ENCODE peak calls at places on chromosomes 13 and 19, in nine cellular contexts. One of them, this sample, is unnamed.

GRCh38 chr19:36685835-36686234 is 1.6 kb upstream of the ZNF567 start:
- DNase-seq in dorsolateral prefrontal cortex: no peak
- DNase-seq in psoas muscle: no peak
- DNase-seq in A549: no peak
- DNase-seq in kidney epithelial cell: no peak
- DNase-seq in AG09309: no peak
- DNase-seq in adrenal gland: no peak
- DNase-seq in BJ: no peak
- DNase-seq in Peyer's patch: no peak
- DNase-seq in this sample: no peak

GRCh38 chr19:18364826-18365528 is 21.0 kb upstream of the GDF15 start:
- DNase-seq in kidney epithelial cell: peak; percentile 100
- DNase-seq in Peyer's patch: peak; percentile 72
- DNase-seq in psoas muscle: no peak
- DNase-seq in dorsolateral prefrontal cortex: no peak
- DNase-seq in adrenal gland: peak; percentile 94
- DNase-seq in AG09309: peak; percentile 98
- DNase-seq in BJ: peak; percentile 99
- DNase-seq in A549: peak; percentile 98
- DNase-seq in this sample: peak; percentile 100

GRCh38 chr13:43424386-43424785 is 362.4 kb downstream of the ENOX1 start:
- DNase-seq in kidney epithelial cell: no peak
- DNase-seq in AG09309: no peak
- DNase-seq in adrenal gland: no peak
- DNase-seq in dorsolateral prefrontal cortex: no peak
- DNase-seq in A549: no peak
- DNase-seq in BJ: no peak
- DNase-seq in Peyer's patch: no peak
- DNase-seq in psoas muscle: no peak
- DNase-seq in this sample: no peak

GRCh38 chr13:99961634-99962033 is 9.9 kb downstream of the ZIC5 start:
- DNase-seq in A549: no peak
- DNase-seq in Peyer's patch: no peak
- DNase-seq in dorsolateral prefrontal cortex: no peak
- DNase-seq in psoas muscle: no peak
- DNase-seq in AG09309: no peak
- DNase-seq in kidney epithelial cell: no peak
- DNase-seq in adrenal gland: no peak
- DNase-seq in BJ: no peak
- DNase-seq in this sample: no peak

GRCh38 chr13:108155185-108156106 is 59.9 kb downstream of the LIG4 start:
- DNase-seq in BJ: no peak
- DNase-seq in dorsolateral prefrontal cortex: peak; percentile 48
- DNase-seq in adrenal gland: peak; percentile 45
- DNase-seq in psoas muscle: peak; percentile 24
- DNase-seq in A549: peak; percentile 29
- DNase-seq in AG09309: peak; percentile 7
- DNase-seq in kidney epithelial cell: no peak
- DNase-seq in Peyer's patch: peak; percentile 75
- DNase-seq in this sample: peak; percentile 71

GRCh38 chr13:31867709-31868108 is 128.4 kb downstream of the RXFP2 start:
- DNase-seq in kidney epithelial cell: no peak
- DNase-seq in adrenal gland: no peak
- DNase-seq in dorsolateral prefrontal cortex: no peak
- DNase-seq in BJ: no peak
- DNase-seq in Peyer's patch: no peak
- DNase-seq in A549: no peak
- DNase-seq in AG09309: no peak
- DNase-seq in psoas muscle: no peak
- DNase-seq in this sample: no peak

GRCh38 chr13:18978447-18978846 is 203.2 kb downstream of the TUBA3C start:
- DNase-seq in kidney epithelial cell: no peak
- DNase-seq in dorsolateral prefrontal cortex: no peak
- DNase-seq in psoas muscle: no peak
- DNase-seq in Peyer's patch: no peak
- DNase-seq in A549: no peak
- DNase-seq in BJ: no peak
- DNase-seq in adrenal gland: no peak
- DNase-seq in AG09309: no peak
- DNase-seq in this sample: no peak

GRCh38 chr13:84497613-84498012 is 615.3 kb upstream of the SLITRK1 start:
- DNase-seq in adrenal gland: no peak
- DNase-seq in BJ: no peak
- DNase-seq in dorsolateral prefrontal cortex: no peak
- DNase-seq in A549: no peak
- DNase-seq in kidney epithelial cell: no peak
- DNase-seq in psoas muscle: no peak
- DNase-seq in Peyer's patch: no peak
- DNase-seq in AG09309: no peak
- DNase-seq in this sample: no peak

GRCh38 chr13:99086149-99086868 is 108.4 kb upstream of the DOCK9 start:
- DNase-seq in kidney epithelial cell: no peak
- DNase-seq in adrenal gland: peak; percentile 60
- DNase-seq in Peyer's patch: peak; percentile 83
- DNase-seq in psoas muscle: peak; percentile 68
- DNase-seq in A549: peak; percentile 43
- DNase-seq in dorsolateral prefrontal cortex: peak; percentile 57
- DNase-seq in BJ: no peak
- DNase-seq in AG09309: no peak
- DNase-seq in this sample: peak; percentile 36

GRCh38 chr19:39916851-39917396 is 17.5 kb downstream of the FCGBP start:
- DNase-seq in kidney epithelial cell: no peak
- DNase-seq in Peyer's patch: no peak
- DNase-seq in BJ: no peak
- DNase-seq in A549: no peak
- DNase-seq in dorsolateral prefrontal cortex: no peak
- DNase-seq in AG09309: no peak
- DNase-seq in psoas muscle: no peak
- DNase-seq in adrenal gland: no peak
- DNase-seq in this sample: peak; percentile 11

DNA sequence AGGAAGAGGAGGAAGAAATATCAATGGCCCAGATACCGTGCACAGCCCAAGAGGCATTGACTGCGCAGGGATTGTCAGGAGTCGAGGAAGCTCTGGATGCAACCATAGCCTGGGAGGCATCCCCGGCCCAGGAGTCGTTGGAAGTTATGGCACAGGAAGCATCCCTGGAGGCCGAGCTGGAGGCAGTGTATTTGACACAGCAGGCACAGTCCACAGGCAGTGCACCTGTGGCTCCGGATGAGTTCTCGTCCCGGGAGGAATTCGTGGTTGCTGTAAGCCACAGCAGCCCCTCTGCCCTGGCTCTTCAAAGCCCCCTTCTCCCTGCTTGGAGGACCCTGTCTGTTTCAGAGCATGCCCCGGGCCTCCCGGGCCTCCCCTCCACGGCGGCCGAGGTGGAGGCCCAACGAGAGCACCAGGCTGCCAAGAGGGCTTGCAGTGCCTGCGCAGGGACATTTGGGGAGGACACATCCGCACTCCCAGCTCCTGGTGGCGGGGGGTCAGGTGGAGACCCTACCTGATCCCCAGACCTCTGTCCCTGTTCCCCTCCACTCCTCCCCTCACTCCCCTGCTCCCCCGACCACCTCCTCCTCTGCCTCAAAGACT is 36.0 kb downstream of the KEAP1 start:
- DNase-seq in AG09309: no peak
- DNase-seq in Peyer's patch: no peak
- DNase-seq in A549: no peak
- DNase-seq in dorsolateral prefrontal cortex: no peak
- DNase-seq in adrenal gland: no peak
- DNase-seq in BJ: no peak
- DNase-seq in psoas muscle: no peak
- DNase-seq in kidney epithelial cell: no peak
- DNase-seq in this sample: no peak
- H3K4me3 ChIP-seq in AG09309: no peak overlapping the region
- H3K4me3 ChIP-seq in Peyer's patch: no peak overlapping the region
- H3K4me3 ChIP-seq in A549: no peak overlapping the region
- H3K4me3 ChIP-seq in dorsolateral prefrontal cortex: no peak overlapping the region
- H3K4me3 ChIP-seq in adrenal gland: no peak overlapping the region
- H3K4me3 ChIP-seq in BJ: no peak overlapping the region
- H3K4me3 ChIP-seq in psoas muscle: no peak overlapping the region
- H3K4me3 ChIP-seq in kidney epithelial cell: no peak overlapping the region
- H3K4me3 ChIP-seq in this sample: no peak overlapping the region

DNA sequence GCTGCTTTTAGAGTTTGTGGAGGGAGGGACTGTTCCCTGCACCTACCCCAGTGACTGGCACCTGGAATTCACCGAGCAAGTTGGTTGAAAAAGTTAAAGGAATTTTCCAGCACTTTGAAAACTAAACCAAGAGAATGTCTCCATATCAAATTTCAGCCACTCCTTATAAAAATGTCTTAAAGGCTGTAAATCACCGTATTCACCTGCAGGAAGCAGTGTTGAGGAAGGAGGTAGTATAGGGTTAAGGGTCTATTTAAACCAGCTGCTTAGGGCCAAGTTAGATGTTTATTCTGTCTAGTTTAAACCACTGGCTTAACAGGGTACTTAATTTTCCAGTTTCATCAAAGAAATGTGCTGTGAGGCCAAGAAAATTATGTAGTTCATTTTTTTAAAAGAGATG is 3.8 kb upstream of the RAB20 start:
- DNase-seq in A549: no peak
- DNase-seq in BJ: no peak
- DNase-seq in Peyer's patch: no peak
- DNase-seq in kidney epithelial cell: no peak
- DNase-seq in adrenal gland: no peak
- DNase-seq in dorsolateral prefrontal cortex: no peak
- DNase-seq in AG09309: no peak
- DNase-seq in psoas muscle: no peak
- DNase-seq in this sample: peak; percentile 23
- TF ChIP-seq CTCF in A549: no peak
- TF ChIP-seq CTCF in BJ: no peak
- TF ChIP-seq CTCF in Peyer's patch: peak; percentile 24
- TF ChIP-seq CTCF in kidney epithelial cell: peak; percentile 15
- TF ChIP-seq CTCF in adrenal gland: no peak
- TF ChIP-seq CTCF in dorsolateral prefrontal cortex: no peak
- TF ChIP-seq CTCF in AG09309: no peak
- TF ChIP-seq CTCF in psoas muscle: no peak
- TF ChIP-seq CTCF in this sample: peak; percentile 36

GRCh38 chr13:48235100-48235813 is 2.3 kb downstream of the ITM2B start:
- DNase-seq in Peyer's patch: no peak
- DNase-seq in BJ: no peak
- DNase-seq in adrenal gland: peak; percentile 48
- DNase-seq in AG09309: no peak
- DNase-seq in kidney epithelial cell: no peak
- DNase-seq in A549: no peak
- DNase-seq in psoas muscle: no peak
- DNase-seq in dorsolateral prefrontal cortex: no peak
- DNase-seq in this sample: peak; percentile 54

GRCh38 chr13:48234652-48235099 is 1.7 kb downstream of the ITM2B start:
- DNase-seq in AG09309: no peak
- DNase-seq in A549: no peak
- DNase-seq in dorsolateral prefrontal cortex: no peak
- DNase-seq in psoas muscle: no peak
- DNase-seq in Peyer's patch: no peak
- DNase-seq in adrenal gland: no peak
- DNase-seq in kidney epithelial cell: no peak
- DNase-seq in BJ: no peak
- DNase-seq in this sample: peak; percentile 23

GRCh38 chr13:48233886-48234488 is 981 bp downstream of the ITM2B start:
- DNase-seq in dorsolateral prefrontal cortex: no peak
- DNase-seq in AG09309: no peak
- DNase-seq in psoas muscle: no peak
- DNase-seq in A549: no peak
- DNase-seq in adrenal gland: no peak
- DNase-seq in Peyer's patch: no peak
- DNase-seq in BJ: no peak
- DNase-seq in kidney epithelial cell: no peak
- DNase-seq in this sample: peak; percentile 78

GRCh38 chr13:48235814-48236135 is 2.8 kb downstream of the ITM2B start:
- DNase-seq in AG09309: no peak
- DNase-seq in BJ: no peak
- DNase-seq in adrenal gland: no peak
- DNase-seq in A549: no peak
- DNase-seq in kidney epithelial cell: no peak
- DNase-seq in dorsolateral prefrontal cortex: no peak
- DNase-seq in Peyer's patch: no peak
- DNase-seq in psoas muscle: no peak
- DNase-seq in this sample: no peak

GRCh38 chr13:48236528-48237353 is 3.7 kb downstream of the ITM2B start:
- DNase-seq in adrenal gland: no peak
- DNase-seq in dorsolateral prefrontal cortex: no peak
- DNase-seq in BJ: no peak
- DNase-seq in Peyer's patch: no peak
- DNase-seq in psoas muscle: no peak
- DNase-seq in A549: no peak
- DNase-seq in AG09309: no peak
- DNase-seq in kidney epithelial cell: no peak
- DNase-seq in this sample: peak; percentile 84
- H3K4me3 ChIP-seq in adrenal gland: peak overlapping the region; percentile 100
- H3K4me3 ChIP-seq in dorsolateral prefrontal cortex: peak overlapping the region; percentile 93
- H3K4me3 ChIP-seq in BJ: no peak overlapping the region
- H3K4me3 ChIP-seq in Peyer's patch: no peak overlapping the region
- H3K4me3 ChIP-seq in psoas muscle: peak overlapping the region; percentile 97
- H3K4me3 ChIP-seq in A549: no peak overlapping the region
- H3K4me3 ChIP-seq in AG09309: no peak overlapping the region
- H3K4me3 ChIP-seq in kidney epithelial cell: peak overlapping the region; percentile 78
- H3K4me3 ChIP-seq in this sample: peak overlapping the region; percentile 9

DNA sequence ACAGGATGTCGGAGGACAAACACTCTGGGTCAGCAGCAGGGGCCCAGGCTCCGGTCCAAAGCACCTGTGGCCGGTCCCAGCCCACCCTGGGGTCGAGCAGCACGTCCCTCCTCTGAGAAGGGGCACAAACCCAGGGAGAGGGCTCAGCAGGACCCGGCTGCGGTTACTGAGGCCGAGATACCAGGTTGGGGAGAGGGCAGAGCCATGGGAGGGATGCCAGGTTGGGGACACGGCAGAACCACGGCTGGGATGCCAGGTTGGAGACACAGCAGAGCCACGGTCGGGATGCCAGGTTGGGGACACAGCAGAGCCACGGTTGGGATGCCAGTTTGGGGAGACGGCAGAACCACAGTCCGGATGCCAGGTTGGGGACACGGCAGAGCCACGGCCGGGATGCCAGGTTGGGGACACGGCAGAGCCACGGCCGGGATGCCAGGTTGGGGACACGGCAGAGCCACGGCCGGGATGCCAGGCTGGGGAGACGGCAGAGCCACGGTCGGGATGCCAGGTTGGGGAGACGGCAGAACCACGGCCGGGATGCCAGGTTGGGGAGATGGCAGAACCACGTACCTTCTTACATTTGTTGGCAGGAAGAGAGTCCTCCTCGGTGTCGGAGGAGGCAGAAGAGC is 18.5 kb downstream of the MIER2 start:
- DNase-seq in Peyer's patch: no peak
- DNase-seq in AG09309: no peak
- DNase-seq in BJ: no peak
- DNase-seq in dorsolateral prefrontal cortex: no peak
- DNase-seq in adrenal gland: no peak
- DNase-seq in psoas muscle: no peak
- DNase-seq in kidney epithelial cell: no peak
- DNase-seq in A549: no peak
- DNase-seq in this sample: no peak
- TF ChIP-seq CTCF in Peyer's patch: no peak
- TF ChIP-seq CTCF in AG09309: no peak
- TF ChIP-seq CTCF in BJ: no peak
- TF ChIP-seq CTCF in dorsolateral prefrontal cortex: no peak
- TF ChIP-seq CTCF in adrenal gland: no peak
- TF ChIP-seq CTCF in psoas muscle: no peak
- TF ChIP-seq CTCF in kidney epithelial cell: no peak
- TF ChIP-seq CTCF in A549: no peak
- TF ChIP-seq CTCF in this sample: no peak

This sample was measured in choroid plexus epithelial cell.